ENCODE peak calls at places on chromosomes 11 and 22, in eight cellular contexts. L is sigmoid colon, G is GM23338, O is stomach, Y is HCT116, T is H1, M is spleen, I is transverse colon. Q is an unnamed sample.

GRCh38 chr11:83612891-83613766 is 327.0 kb upstream of the CCDC90B start:
- DNase-seq in L (no peak), G (peak), O (no peak), Y (no peak), T (peak), M (no peak), I (no peak), Q (no peak)

GRCh38 chr11:72641900-72642814 is 32.1 kb downstream of the PDE2A start:
- DNase-seq in L (peak), G (peak), O (peak), Y (no peak), T (peak), M (peak), I (peak), Q (peak)

GRCh38 chr22:39290724-39291161 is 28.7 kb downstream of the RPL3 start:
- DNase-seq in L (peak), G (no peak), O (peak), Y (no peak), T (no peak), M (no peak), I (no peak), Q (peak)

GRCh38 chr22:49112661-49113626 is 714.7 kb downstream of the BRD1 start:
- DNase-seq in L (peak), G (no peak), O (no peak), Y (no peak), T (no peak), M (no peak), I (no peak), Q (no peak)

GRCh38 chr22:46079093-46079860 is 71.0 kb upstream of the PPARA start:
- DNase-seq in L (peak), G (no peak), O (peak), Y (no peak), T (no peak), M (peak), I (peak), Q (no peak)

GRCh38 chr11:118342503-118343161 is at the start of gene CD3D:
- DNase-seq in L (no peak), G (peak), O (no peak), Y (no peak), T (no peak), M (no peak), I (no peak), Q (no peak)

GRCh38 chr11:93570759-93571413 is 27.7 kb upstream of the SMCO4 start:
- DNase-seq in L (no peak), G (no peak), O (no peak), Y (no peak), T (no peak), M (no peak), I (peak), Q (no peak)

GRCh38 chr11:102843474-102843873 is at the start of gene MMP3:
- DNase-seq in L (no peak), G (no peak), O (no peak), Y (no peak), T (no peak), M (no peak), I (no peak), Q (no peak)

GRCh38 chr11:78022397-78023396 is at the start of gene KCTD14:
- DNase-seq in L (peak), G (peak), O (peak), Y (no peak), T (peak), M (no peak), I (peak), Q (no peak)

GRCh38 chr11:85423794-85424193 is 203.3 kb downstream of the DLG2 start:
- DNase-seq in L (no peak), G (no peak), O (no peak), Y (no peak), T (no peak), M (no peak), I (no peak), Q (no peak)

GRCh38 chr11:14288189-14288935 is 70.6 kb downstream of the RRAS2 start:
- DNase-seq in L (no peak), G (no peak), O (no peak), Y (no peak), T (no peak), M (no peak), I (no peak), Q (no peak)

GRCh38 chr22:36470994-36471331 is 10.5 kb downstream of the TXN2 start:
- DNase-seq in L (peak), G (no peak), O (no peak), Y (no peak), T (no peak), M (no peak), I (no peak), Q (no peak)

GRCh38 chr22:19177164-19178064 is 1.1 kb downstream of the SLC25A1 start:
- DNase-seq in L (peak), G (peak), O (no peak), Y (no peak), T (no peak), M (peak), I (no peak), Q (no peak)

GRCh38 chr11:75465701-75466531 is 32.9 kb upstream of the KLHL35 start:
- DNase-seq in L (no peak), G (peak), O (no peak), Y (no peak), T (no peak), M (peak), I (no peak), Q (peak)

GRCh38 chr11:102590646-102591045 is 34.5 kb downstream of the MMP20 start:
- DNase-seq in L (no peak), G (no peak), O (no peak), Y (no peak), T (no peak), M (no peak), I (no peak), Q (no peak)

GRCh38 chr22:49686495-49687219 is 141.0 kb downstream of the BRD1 start:
- DNase-seq in L (peak), G (no peak), O (no peak), Y (no peak), T (no peak), M (peak), I (no peak), Q (no peak)

GRCh38 chr11:9601041-9601875 is 27.8 kb downstream of the WEE1 start:
- DNase-seq in L (no peak), G (peak), O (no peak), Y (no peak), T (peak), M (peak), I (peak), Q (no peak)

GRCh38 chr22:24005201-24005600 is at the start of gene GSTT4:
- DNase-seq in L (peak), G (no peak), O (peak), Y (no peak), T (no peak), M (no peak), I (no peak), Q (no peak)

GRCh38 chr11:74905326-74905725 is 43.6 kb downstream of the XRRA1 start:
- DNase-seq in L (no peak), G (no peak), O (no peak), Y (no peak), T (no peak), M (no peak), I (no peak), Q (peak)

GRCh38 chr11:47527186-47527585 is 25.7 kb downstream of the CELF1 start:
- DNase-seq in L (no peak), G (no peak), O (no peak), Y (no peak), T (no peak), M (no peak), I (no peak), Q (no peak)

GRCh38 chr22:50085211-50085999 is at the start of gene MLC1:
- DNase-seq in L (no peak), G (no peak), O (no peak), Y (no peak), T (no peak), M (peak), I (no peak), Q (no peak)

GRCh38 chr11:75508051-75508561 is 17.6 kb downstream of the GDPD5 start:
- DNase-seq in L (no peak), G (no peak), O (no peak), Y (no peak), T (no peak), M (no peak), I (no peak), Q (no peak)

GRCh38 chr11:62669420-62670161 is 1.9 kb upstream of the UQCC3 start:
- DNase-seq in L (no peak), G (peak), O (no peak), Y (no peak), T (no peak), M (no peak), I (peak), Q (no peak)

GRCh38 chr22:45632791-45633515 is 38.7 kb upstream of the ATXN10 start:
- DNase-seq in L (peak), G (peak), O (no peak), Y (no peak), T (no peak), M (no peak), I (no peak), Q (peak)

GRCh38 chr22:22599248-22599647 is 40.2 kb upstream of the PRAME start:
- DNase-seq in L (no peak), G (no peak), O (no peak), Y (no peak), T (no peak), M (no peak), I (no peak), Q (no peak)

GRCh38 chr11:24234822-24235508 is 261.9 kb upstream of the LUZP2 start:
- DNase-seq in L (no peak), G (peak), O (peak), Y (no peak), T (no peak), M (no peak), I (peak), Q (peak)

GRCh38 chr11:124114942-124115781 is at the start of gene VWA5A:
- DNase-seq in L (peak), G (peak), O (peak), Y (peak), T (peak), M (peak), I (peak), Q (peak)

GRCh38 chr11:102983491-102983890 is 28.0 kb upstream of the MMP13 start:
- DNase-seq in L (no peak), G (no peak), O (no peak), Y (no peak), T (no peak), M (no peak), I (no peak), Q (no peak)

GRCh38 chr11:31943056-31943780 is 132.1 kb upstream of the PAX6 start:
- DNase-seq in L (no peak), G (peak), O (no peak), Y (no peak), T (no peak), M (no peak), I (no peak), Q (no peak)

GRCh38 chr11:71977743-71978418 is 20.8 kb upstream of the IL18BP start:
- DNase-seq in L (peak), G (peak), O (peak), Y (peak), T (peak), M (no peak), I (peak), Q (peak)

GRCh38 chr22:49999063-49999900 is 13.3 kb downstream of the IL17REL start:
- DNase-seq in L (no peak), G (peak), O (no peak), Y (no peak), T (peak), M (peak), I (peak), Q (no peak)

GRCh38 chr11:92643827-92644226 is 325.6 kb upstream of the MTNR1B start:
- DNase-seq in L (no peak), G (no peak), O (no peak), Y (no peak), T (no peak), M (no peak), I (no peak), Q (no peak)

GRCh38 chr11:67404515-67405195 is 772 bp downstream of the TBC1D10C start:
- DNase-seq in L (no peak), G (no peak), O (no peak), Y (no peak), T (no peak), M (peak), I (no peak), Q (no peak)

GRCh38 chr11:59610289-59610688 is 5.3 kb downstream of the OSBP start:
- DNase-seq in L (no peak), G (no peak), O (no peak), Y (no peak), T (no peak), M (no peak), I (no peak), Q (no peak)

GRCh38 chr11:12675951-12676711 is 1.9 kb downstream of the TEAD1 start:
- DNase-seq in L (peak), G (no peak), O (no peak), Y (no peak), T (no peak), M (no peak), I (no peak), Q (peak)

GRCh38 chr11:86910592-86910991 is 44.6 kb downstream of the FZD4 start:
- DNase-seq in L (no peak), G (no peak), O (no peak), Y (no peak), T (no peak), M (no peak), I (no peak), Q (no peak)

GRCh38 chr11:83724704-83725114 is 438.5 kb upstream of the CCDC90B start:
- DNase-seq in L (no peak), G (peak), O (peak), Y (no peak), T (peak), M (no peak), I (no peak), Q (no peak)

GRCh38 chr11:57180141-57180561 is 1.6 kb upstream of the LRRC55 start:
- DNase-seq in L (no peak), G (peak), O (no peak), Y (no peak), T (peak), M (no peak), I (no peak), Q (no peak)

DNA sequence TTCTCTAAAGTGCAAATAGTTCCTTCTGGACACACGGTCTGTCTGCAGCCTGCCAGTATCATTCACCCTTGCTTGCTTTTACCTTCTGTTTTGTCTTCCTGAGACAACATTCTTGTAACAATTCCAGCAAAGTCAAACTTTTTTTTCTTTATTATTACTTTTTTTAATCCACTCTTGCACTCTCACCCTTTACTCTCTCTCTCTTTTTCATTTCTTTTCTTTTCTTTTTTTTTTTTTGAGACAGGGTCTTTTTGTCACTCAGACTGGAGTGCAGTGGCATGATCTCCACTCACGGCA is 53.7 kb downstream of the MCHR1 start:
- DNase-seq in L (no peak), G (no peak), O (no peak), Y (no peak), T (no peak), M (no peak), I (no peak), Q (no peak)
- TF ChIP-seq CTCF in L (no peak), G (no peak), O (no peak), Y (no peak), T (no peak), M (no peak), I (no peak), Q (no peak)

GRCh38 chr11:68753300-68753699 is 2.0 kb upstream of the TESMIN start:
- DNase-seq in L (no peak), G (no peak), O (no peak), Y (no peak), T (no peak), M (no peak), I (no peak), Q (no peak)

GRCh38 chr11:68750988-68751325 is 363 bp downstream of the TESMIN start:
- DNase-seq in L (no peak), G (no peak), O (no peak), Y (no peak), T (no peak), M (no peak), I (no peak), Q (no peak)

GRCh38 chr11:68749501-68750196 is 1.7 kb downstream of the TESMIN start:
- DNase-seq in L (no peak), G (peak), O (no peak), Y (no peak), T (no peak), M (no peak), I (no peak), Q (no peak)

GRCh38 chr11:68750197-68750987 is 928 bp downstream of the TESMIN start:
- DNase-seq in L (no peak), G (peak), O (no peak), Y (no peak), T (peak), M (peak), I (peak), Q (no peak)

DNA sequence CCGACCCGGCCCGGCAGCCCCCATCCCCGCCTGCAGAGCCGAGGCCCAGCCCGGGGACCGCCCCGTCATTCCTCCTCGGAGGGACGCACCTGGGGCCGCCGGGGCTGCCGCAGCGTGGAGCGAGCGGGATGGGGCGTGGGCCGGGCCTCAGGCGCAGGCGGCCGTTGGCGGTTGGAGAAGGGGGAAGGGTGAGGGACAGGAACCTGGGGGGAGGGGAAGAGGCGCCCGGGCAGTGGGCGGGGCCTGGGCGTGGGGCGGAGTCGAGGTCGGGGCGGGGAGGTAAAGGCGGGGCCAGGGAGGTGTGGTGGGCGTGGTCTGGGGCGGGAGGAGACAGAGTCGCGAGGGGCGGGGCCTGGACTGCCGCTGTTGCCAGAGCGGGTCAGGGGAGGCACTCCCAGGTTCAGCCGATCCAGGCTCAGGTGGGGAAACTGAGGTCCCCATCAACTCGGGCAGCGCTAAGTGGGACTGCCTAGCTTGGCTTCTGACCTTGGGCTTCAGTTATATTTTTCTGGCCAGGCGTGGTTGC is at the start of gene TESMIN:
- DNase-seq in L (peak), G (peak), O (peak), Y (peak), T (peak), M (peak), I (peak), Q (peak)
- TF ChIP-seq POLR2AphosphoS5 in L (no peak), G (peak), O (no peak), Y (peak), T (peak), M (peak), I (no peak), Q (peak)

GRCh38 chr22:34019190-34019845 is 99.0 kb upstream of the LARGE1 start:
- DNase-seq in L (no peak), G (peak), O (no peak), Y (no peak), T (no peak), M (no peak), I (no peak), Q (no peak)
- TF ChIP-seq CTCF in L (no peak), G (peak), O (no peak), Y (no peak), T (no peak), M (no peak), I (no peak), Q (no peak)

GRCh38 chr11:44522294-44522693 is 43.2 kb upstream of the CD82 start:
- DNase-seq in L (no peak), G (no peak), O (no peak), Y (no peak), T (no peak), M (no peak), I (no peak), Q (no peak)

GRCh38 chr11:44521148-44521547 is 44.3 kb upstream of the CD82 start:
- DNase-seq in L (no peak), G (no peak), O (no peak), Y (no peak), T (no peak), M (no peak), I (no peak), Q (no peak)

GRCh38 chr11:44518968-44519550 is 46.4 kb upstream of the CD82 start:
- DNase-seq in L (no peak), G (no peak), O (no peak), Y (no peak), T (no peak), M (peak), I (no peak), Q (no peak)

GRCh38 chr11:44517541-44517940 is 47.9 kb upstream of the CD82 start:
- DNase-seq in L (no peak), G (no peak), O (no peak), Y (no peak), T (no peak), M (peak), I (no peak), Q (no peak)

GRCh38 chr11:44519989-44520737 is 45.3 kb upstream of the CD82 start:
- DNase-seq in L (peak), G (peak), O (no peak), Y (no peak), T (no peak), M (no peak), I (no peak), Q (no peak)
- TF ChIP-seq POLR2AphosphoS5 in L (no peak), G (no peak), O (no peak), Y (no peak), T (no peak), M (no peak), I (no peak), Q (no peak)

DNA sequence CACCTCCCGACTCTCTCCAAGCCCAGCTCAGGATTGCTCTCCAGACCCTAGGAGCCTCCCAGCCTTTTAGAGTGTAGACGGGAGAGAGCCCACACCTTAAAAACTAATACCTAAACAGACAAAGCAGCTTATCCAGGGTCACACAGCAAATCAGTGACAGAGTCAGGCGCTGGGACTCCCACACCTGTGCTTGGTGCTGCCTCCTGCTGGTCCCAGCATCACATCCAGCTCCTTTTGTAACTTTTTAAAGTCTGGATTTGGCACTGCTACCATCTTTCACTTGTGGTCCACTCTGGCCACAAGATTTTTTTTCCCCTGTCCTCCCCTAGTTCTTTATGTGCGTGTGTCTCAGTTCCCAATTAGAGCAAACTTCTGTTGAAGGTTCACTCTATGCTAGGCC is 4.7 kb downstream of the ANO1 start:
- DNase-seq in L (no peak), G (no peak), O (no peak), Y (no peak), T (no peak), M (no peak), I (no peak), Q (peak)
- TF ChIP-seq CTCF in L (no peak), G (peak), O (no peak), Y (peak), T (peak), M (no peak), I (no peak), Q (peak)

GRCh38 chr11:114291847-114292680 is 4.1 kb upstream of the NNMT start:
- DNase-seq in L (no peak), G (no peak), O (no peak), Y (no peak), T (no peak), M (no peak), I (no peak), Q (peak)
- TF ChIP-seq POLR2AphosphoS5 in L (no peak), G (no peak), O (no peak), Y (no peak), T (no peak), M (no peak), I (no peak), Q (no peak)

GRCh38 chr11:2694495-2694894 is 5.3 kb downstream of the KCNQ1OT1 start:
- DNase-seq in L (no peak), G (no peak), O (no peak), Y (no peak), T (no peak), M (peak), I (no peak), Q (no peak)

GRCh38 chr11:2693271-2693833 is 6.4 kb downstream of the KCNQ1OT1 start:
- DNase-seq in L (peak), G (peak), O (no peak), Y (no peak), T (peak), M (peak), I (no peak), Q (no peak)

GRCh38 chr11:2694995-2695939 is 4.5 kb downstream of the KCNQ1OT1 start:
- DNase-seq in L (peak), G (no peak), O (no peak), Y (no peak), T (no peak), M (peak), I (no peak), Q (no peak)

GRCh38 chr11:2691991-2692841 is 7.6 kb downstream of the KCNQ1OT1 start:
- DNase-seq in L (peak), G (peak), O (no peak), Y (no peak), T (no peak), M (peak), I (no peak), Q (no peak)

GRCh38 chr11:2693851-2694261 is 5.9 kb downstream of the KCNQ1OT1 start:
- DNase-seq in L (peak), G (peak), O (no peak), Y (no peak), T (no peak), M (peak), I (no peak), Q (no peak)
- TF ChIP-seq CTCF in L (no peak), G (peak), O (no peak), Y (peak), T (peak), M (no peak), I (no peak), Q (no peak)

Q was measured in endothelial cell of umbilical vein.